ENCODE peak calls at places on chromosomes 7 and 10, in seven cellular contexts. M is KBM-7, J is Calu3, C is H7, B is right cardiac atrium, G is WTC11, I is cardiac fibroblast. N is an unnamed sample.

GRCh38 chr7:41245916-41246315 is 457.0 kb downstream of the INHBA start:
- DNase-seq in M (no peak), J (no peak), C (no peak), B (no peak), G (no peak), I (no peak), N (no peak)

GRCh38 chr10:133187091-133187905 is 27.3 kb downstream of the KNDC1 start:
- DNase-seq in M (no peak), J (no peak), C (no peak), B (peak; percentile 37), G (no peak), I (no peak), N (no peak)

GRCh38 chr10:98815039-98815660 is 368.4 kb upstream of the HPS1 start:
- DNase-seq in M (no peak), J (no peak), C (no peak), B (no peak), G (no peak), I (no peak), N (no peak)

GRCh38 chr10:124596116-124596785 is 134.6 kb downstream of the LHPP start:
- DNase-seq in M (no peak), J (no peak), C (peak; percentile 36), B (peak; percentile 43), G (no peak), I (no peak), N (peak; percentile 2)

GRCh38 chr7:91465595-91466061 is 201.4 kb downstream of the FZD1 start:
- DNase-seq in M (no peak), J (no peak), C (no peak), B (no peak), G (no peak), I (peak; percentile 77), N (no peak)

GRCh38 chr7:24115661-24116060 is 168.3 kb upstream of the NPY start:
- DNase-seq in M (no peak), J (no peak), C (no peak), B (no peak), G (no peak), I (no peak), N (no peak)

GRCh38 chr10:69320521-69320920 is 42.2 kb downstream of the HK1 start:
- DNase-seq in M (no peak), J (no peak), C (no peak), B (no peak), G (no peak), I (no peak), N (no peak)

GRCh38 chr10:47190301-47190700 is 109.7 kb upstream of the GDF10 start:
- DNase-seq in M (no peak), J (no peak), C (no peak), B (no peak), G (no peak), I (no peak), N (no peak)

GRCh38 chr10:125028291-125028867 is 86.5 kb downstream of the ZRANB1 start:
- DNase-seq in M (no peak), J (no peak), C (no peak), B (peak; percentile 7), G (no peak), I (peak; percentile 36), N (no peak)

GRCh38 chr7:8005279-8005678 is 36.7 kb downstream of the GLCCI1 start:
- DNase-seq in M (no peak), J (no peak), C (no peak), B (no peak), G (no peak), I (no peak), N (no peak)

GRCh38 chr10:1187151-1187854 is 131.1 kb downstream of the WDR37 start:
- DNase-seq in M (no peak), J (no peak), C (peak; percentile 43), B (no peak), G (peak; percentile 8), I (no peak), N (no peak)

N was measured in left ventricle myocardium inferior.